ENCODE peak calls at places on chromosomes 13 and 19, in eight cellular contexts. U is activated CD4-positive, alpha-beta T cell treated with anti-CD3 and anti-CD28 coated beads, Interleukin-2, amount 50 U/mL, for 24 hours; P is Calu3; G is left colon; J is choroid plexus epithelial cell; C is transverse colon; Z is NCI-H748 treated with DMSO at 0.1 percent for 48 hours; K is AG09309. E is an unnamed sample.
A peak's percentile ranks its signal among the peaks of the same experiment; 100 is the strongest.

GRCh38 chr13:92807343-92807742 is 419.3 kb upstream of the GPC6 start:
- DNase-seq in U (no peak), P (no peak), G (no peak), J (peak; percentile 59), C (no peak), Z (no peak), K (no peak), E (peak; percentile 10)

GRCh38 chr19:48633148-48634035 is 3.8 kb downstream of the DBP start:
- DNase-seq in U (no peak), P (no peak), G (peak; percentile 65), J (no peak), C (peak; percentile 70), Z (no peak), K (no peak), E (no peak)

GRCh38 chr19:18650468-18651001 is 13.7 kb downstream of the KLHL26 start:
- DNase-seq in U (no peak), P (no peak), G (peak; percentile 31), J (peak; percentile 80), C (peak; percentile 55), Z (no peak), K (no peak), E (peak; percentile 70)

GRCh38 chr19:1079566-1080111 is 12.7 kb downstream of the ARHGAP45 start:
- DNase-seq in U (no peak), P (no peak), G (peak; percentile 52), J (no peak), C (peak; percentile 45), Z (no peak), K (no peak), E (no peak)

GRCh38 chr19:38073806-38074685 is 150.0 kb downstream of the DPF1 start:
- DNase-seq in U (no peak), P (no peak), G (no peak), J (peak; percentile 21), C (peak; percentile 16), Z (no peak), K (no peak), E (no peak)

GRCh38 chr13:23347601-23348000 is 85.9 kb downstream of the SACS start:
- DNase-seq in U (no peak), P (no peak), G (no peak), J (no peak), C (no peak), Z (no peak), K (no peak), E (no peak)

GRCh38 chr19:30086220-30086619 is 144.2 kb downstream of the URI1 start:
- DNase-seq in U (no peak), P (no peak), G (no peak), J (no peak), C (no peak), Z (no peak), K (no peak), E (no peak)

GRCh38 chr19:18428837-18429674 is 8.9 kb downstream of the ISYNA1 start:
- DNase-seq in U (no peak), P (no peak), G (peak; percentile 83), J (peak; percentile 96), C (peak; percentile 77), Z (peak; percentile 73), K (no peak), E (peak; percentile 87)

GRCh38 chr13:33016414-33017409 is at the start of gene KL:
- DNase-seq in U (no peak), P (peak; percentile 26), G (peak; percentile 34), J (no peak), C (peak; percentile 20), Z (peak; percentile 56), K (no peak), E (no peak)

GRCh38 chr13:109631069-109631468 is 155.3 kb downstream of the IRS2 start:
- DNase-seq in U (no peak), P (no peak), G (no peak), J (no peak), C (no peak), Z (no peak), K (no peak), E (no peak)

GRCh38 chr13:39321578-39321977 is 281.4 kb downstream of the LHFPL6 start:
- DNase-seq in U (no peak), P (no peak), G (no peak), J (peak; percentile 47), C (no peak), Z (no peak), K (no peak), E (peak; percentile 37)

GRCh38 chr19:43847246-43847645 is 20.1 kb downstream of the ZNF283 start:
- DNase-seq in U (no peak), P (no peak), G (no peak), J (no peak), C (no peak), Z (no peak), K (no peak), E (no peak)